ENCODE peak calls at places on chromosomes 5 and 9, in ten cellular contexts. V is CD8-positive, alpha-beta T cell; Z is ovary; O is lower leg skin; B is fibroblast of pulmonary artery; R is fibroblast of lung; G is foreskin fibroblast; D is AG10803; W is mucosa of descending colon; E is BE2C. C is an unnamed sample.

GRCh38 chr9:132069046-132069898 is 10.4 kb downstream of the MED27 start:
- DNase-seq in D (peak), Z (no peak), G (peak), W (no peak), O (no peak), B (peak), V (no peak), E (no peak), R (peak), C (peak)

GRCh38 chr9:8205580-8205979 is 406.0 kb upstream of the DMAC1 start:
- DNase-seq in R (peak), W (no peak), V (no peak), E (no peak), D (no peak), O (no peak), B (no peak), Z (no peak), G (peak), C (peak)

GRCh38 chr9:33619666-33620404 is 95.8 kb downstream of the ANKRD18B start:
- DNase-seq in Z (no peak), G (peak), D (peak), E (no peak), V (no peak), B (peak), W (no peak), O (no peak), R (peak), C (peak)

GRCh38 chr5:169072223-169072622 is 228.7 kb downstream of the SLIT3 start:
- DNase-seq in V (no peak), G (no peak), D (no peak), O (no peak), E (no peak), W (no peak), R (no peak), Z (no peak), B (no peak), C (no peak)

GRCh38 chr5:78597068-78597857 is 51.3 kb downstream of the LHFPL2 start:
- DNase-seq in W (no peak), E (no peak), R (peak), G (peak), O (no peak), Z (no peak), B (peak), V (no peak), D (peak), C (peak)

GRCh38 chr5:83608122-83608521 is 112.5 kb downstream of the HAPLN1 start:
- DNase-seq in E (peak), Z (peak), O (no peak), R (peak), G (peak), B (peak), D (peak), W (no peak), V (no peak), C (peak)

GRCh38 chr5:111932628-111933027 is 175.6 kb upstream of the NREP start:
- DNase-seq in R (peak), O (no peak), Z (no peak), D (no peak), V (no peak), E (peak), B (no peak), W (no peak), G (no peak), C (no peak)

GRCh38 chr9:87676976-87677775 is 48.7 kb upstream of the CTSL start:
- DNase-seq in E (no peak), G (peak), Z (no peak), R (peak), B (peak), O (peak), V (no peak), W (no peak), D (peak), C (no peak)

GRCh38 chr9:94761506-94761905 is 35.0 kb downstream of the AOPEP start:
- DNase-seq in W (no peak), G (peak), V (no peak), D (no peak), Z (no peak), O (no peak), R (no peak), B (peak), E (no peak), C (no peak)

GRCh38 chr9:68530618-68531017 is 10.1 kb downstream of the TMEM252 start:
- DNase-seq in V (no peak), D (no peak), E (no peak), G (no peak), W (peak), R (no peak), Z (peak), O (no peak), B (peak), C (peak)

GRCh38 chr9:3980771-3981170 is 319.1 kb downstream of the GLIS3 start:
- DNase-seq in E (no peak), V (no peak), R (peak), D (peak), G (peak), B (peak), W (no peak), Z (peak), O (no peak), C (peak)

GRCh38 chr9:89872913-89873707 is 268.3 kb downstream of the GADD45G start:
- DNase-seq in E (no peak), Z (peak), V (no peak), G (no peak), W (no peak), O (no peak), D (no peak), R (no peak), B (no peak), C (no peak)

GRCh38 chr5:138714694-138715093 is 38.5 kb upstream of the CTNNA1 start:
- DNase-seq in W (no peak), G (no peak), B (no peak), Z (no peak), R (no peak), O (no peak), E (no peak), D (no peak), V (no peak), C (no peak)

GRCh38 chr5:166018716-166019115 is 2272.7 kb upstream of the WWC1 start:
- DNase-seq in W (no peak), Z (no peak), V (no peak), G (no peak), D (no peak), R (no peak), O (no peak), B (no peak), E (no peak), C (no peak)

GRCh38 chr5:171850354-171850947 is 64.8 kb downstream of the SMIM23 start:
- DNase-seq in D (no peak), O (no peak), E (peak), B (no peak), Z (no peak), W (no peak), G (peak), R (no peak), V (no peak), C (no peak)
- TF ChIP-seq CTCF in D (peak), O (no peak), E (peak), B (peak), Z (no peak), W (no peak), G (peak), R (no peak), V (no peak), C (peak)

DNA sequence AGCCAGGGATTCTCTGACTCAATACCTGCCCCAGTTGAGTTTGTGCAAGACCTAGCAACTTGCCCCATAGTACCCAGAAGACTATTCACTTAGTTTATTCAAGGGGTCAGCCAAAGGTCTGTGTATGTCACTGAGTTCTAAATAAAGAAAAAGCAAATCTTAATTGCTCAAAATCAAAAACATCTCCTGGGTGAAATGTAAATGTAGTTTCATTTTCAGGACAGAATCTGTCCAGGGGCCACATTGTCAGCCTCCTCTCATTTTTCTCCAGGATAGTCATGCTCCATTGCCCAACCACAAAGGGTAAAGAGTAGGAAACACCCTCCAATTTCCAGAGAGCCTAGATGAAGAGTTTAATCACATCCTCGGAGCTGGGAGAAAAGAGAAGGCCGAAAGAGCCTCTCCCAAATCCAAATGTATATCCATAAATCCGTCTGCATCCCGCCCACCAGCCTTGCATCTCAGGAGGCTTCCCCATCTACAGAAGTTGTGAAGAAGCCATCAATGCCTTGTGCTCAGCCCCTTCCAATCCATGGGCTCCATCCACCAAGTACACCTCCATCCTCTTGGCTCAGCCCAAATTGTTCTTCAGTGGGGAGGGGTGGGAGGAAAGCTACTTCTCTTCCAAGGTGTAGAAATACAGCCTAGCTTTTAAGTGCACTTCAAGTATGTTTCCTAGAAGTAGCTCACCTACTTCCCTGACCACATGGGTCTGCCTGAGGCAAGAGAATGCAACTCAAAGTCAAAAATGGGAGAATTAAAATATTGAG is 26.9 kb downstream of the ADAM19 start:
- DNase-seq in D (peak), Z (no peak), B (peak), G (peak), O (no peak), R (peak), E (no peak), W (no peak), V (no peak), C (peak)
- H3K4me3 ChIP-seq in D (peak), Z (no peak), B (no peak), G (peak), O (no peak), R (no peak), E (no peak), W (no peak), V (no peak), C (no peak)

GRCh38 chr5:52562473-52562872 is 225.2 kb upstream of the ITGA1 start:
- DNase-seq in G (no peak), O (no peak), E (no peak), B (no peak), V (no peak), W (no peak), R (no peak), D (no peak), Z (no peak), C (no peak)

GRCh38 chr5:52564594-52564993 is 223.1 kb upstream of the ITGA1 start:
- DNase-seq in W (no peak), D (no peak), E (no peak), Z (no peak), B (no peak), G (no peak), R (no peak), V (no peak), O (no peak), C (no peak)

GRCh38 chr5:52560366-52560765 is 227.3 kb upstream of the ITGA1 start:
- DNase-seq in W (no peak), R (no peak), O (no peak), Z (no peak), B (peak), V (no peak), D (peak), G (peak), E (no peak), C (no peak)
- TF ChIP-seq CTCF in W (no peak), R (no peak), O (no peak), Z (no peak), B (no peak), V (no peak), D (no peak), G (no peak), E (peak), C (no peak)

DNA sequence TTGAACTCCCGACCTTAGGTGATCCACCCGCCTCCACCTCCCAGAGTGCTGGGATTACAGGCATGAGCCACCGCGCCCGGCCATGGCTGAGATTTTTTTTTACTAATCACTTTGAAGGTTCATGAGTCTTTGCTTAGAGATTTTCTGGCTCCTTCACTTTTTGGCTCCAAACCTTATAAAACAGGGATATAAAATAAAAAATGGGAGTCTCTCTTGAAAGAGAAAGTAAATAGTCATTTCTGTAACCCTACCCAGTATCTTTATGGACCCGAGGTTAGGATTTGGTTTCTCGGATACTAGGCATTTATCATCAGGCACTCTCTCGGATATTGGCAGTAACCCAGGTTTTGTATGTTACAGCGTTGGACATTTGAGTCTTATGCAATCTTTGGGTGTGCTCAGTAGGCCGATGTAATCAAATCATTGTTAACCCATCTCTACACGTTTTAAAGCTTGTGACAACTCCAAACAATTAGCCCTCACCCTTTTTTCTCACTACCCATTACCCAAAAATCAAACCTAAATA is 25.3 kb downstream of the STXBP1 start:
- DNase-seq in V (no peak), B (peak), Z (peak), E (no peak), D (peak), O (no peak), G (peak), R (peak), W (no peak), C (peak)
- H3K4me3 ChIP-seq in V (no peak), B (peak), Z (no peak), E (peak), D (peak), O (no peak), G (no peak), R (peak), W (no peak), C (peak)

GRCh38 chr5:172059661-172060100 is 53.2 kb upstream of the FBXW11 start:
- DNase-seq in O (no peak), B (peak), G (peak), R (no peak), V (no peak), W (no peak), D (no peak), E (no peak), Z (no peak), C (no peak)
- TF ChIP-seq CTCF in O (no peak), B (peak), G (peak), R (peak), V (peak), W (no peak), D (peak), E (peak), Z (no peak), C (peak)

DNA sequence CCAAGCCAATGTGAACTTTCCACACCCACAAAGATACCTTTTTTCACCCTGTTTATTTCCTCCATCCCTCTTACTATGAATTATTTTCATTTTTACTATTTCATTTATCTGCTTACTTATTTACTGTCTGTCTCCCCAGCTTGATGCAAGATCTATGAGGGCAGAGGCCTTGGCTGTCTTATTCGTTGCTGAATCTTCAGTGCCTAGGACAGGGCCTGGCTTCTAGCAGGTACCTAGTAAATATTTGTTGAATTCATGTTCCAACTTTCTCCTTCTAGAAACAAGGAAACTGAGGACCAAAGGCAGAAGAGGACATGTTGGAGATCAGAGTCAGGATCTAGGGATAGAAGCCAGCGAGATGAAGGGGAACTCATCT is 543 bp upstream of the DNM1 start:
- DNase-seq in B (no peak), G (no peak), E (no peak), R (no peak), O (no peak), Z (no peak), V (no peak), W (no peak), D (no peak), C (no peak)
- H3K4me3 ChIP-seq in B (no peak), G (peak), E (peak), R (no peak), O (no peak), Z (no peak), V (peak), W (no peak), D (peak), C (no peak)

GRCh38 chr5:161966544-161966943 is 101.0 kb upstream of the GABRG2 start:
- DNase-seq in O (no peak), D (no peak), Z (no peak), B (no peak), V (no peak), E (no peak), W (no peak), G (no peak), R (no peak), C (no peak)
- TF ChIP-seq CTCF in O (no peak), D (no peak), Z (no peak), B (no peak), V (no peak), E (peak), W (no peak), G (no peak), R (no peak), C (no peak)

DNA sequence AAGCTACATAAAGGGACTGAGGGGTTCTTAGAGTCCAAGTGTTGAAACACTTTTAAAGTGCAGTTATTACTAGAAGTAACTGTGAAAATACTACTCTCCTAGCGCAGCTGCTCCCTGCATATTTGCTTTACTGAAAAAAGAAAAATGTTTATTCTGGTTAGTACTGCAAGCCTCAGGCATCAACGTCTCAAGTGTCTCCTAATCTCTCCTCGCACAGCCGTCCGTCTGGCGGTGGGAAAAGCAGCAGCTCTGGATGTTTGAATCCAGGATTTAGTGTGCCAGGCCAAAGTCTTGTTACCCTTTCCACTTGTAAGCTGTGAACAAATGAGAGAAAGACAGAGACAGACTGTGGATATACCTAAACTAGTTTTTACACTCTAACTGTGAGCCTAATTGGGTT is 31.1 kb downstream of the RORB start:
- DNase-seq in B (no peak), G (no peak), V (no peak), E (no peak), O (no peak), Z (no peak), W (no peak), D (no peak), R (no peak), C (no peak)
- H3K4me3 ChIP-seq in B (no peak), G (no peak), V (no peak), E (no peak), O (no peak), Z (no peak), W (no peak), D (no peak), R (no peak), C (no peak)

C was measured in fibroblast of villous mesenchyme.